ENCODE peak calls at places on chromosomes 7 and 10, in six cellular contexts. S, M, O, T, D and Q are unnamed samples.

GRCh38 chr10:127424594-127425264 is 124.4 kb upstream of the NPS start:
- DNase-seq in S (no peak), M (peak), O (peak), T (no peak), D (no peak), Q (no peak)

GRCh38 chr10:69418052-69418752 is 1.5 kb upstream of the TACR2 start:
- DNase-seq in S (no peak), M (no peak), O (no peak), T (no peak), D (peak), Q (no peak)

GRCh38 chr10:88642991-88643390 is 21.3 kb upstream of the LIPF start:
- DNase-seq in S (no peak), M (no peak), O (no peak), T (no peak), D (no peak), Q (no peak)

GRCh38 chr7:6618621-6619020 is 3.2 kb downstream of the ZNF853 start:
- DNase-seq in S (no peak), M (no peak), O (no peak), T (no peak), D (no peak), Q (no peak)

GRCh38 chr7:27663989-27664331 is 1.3 kb upstream of the HIBADH start:
- DNase-seq in S (no peak), M (no peak), O (no peak), T (no peak), D (no peak), Q (no peak)

GRCh38 chr10:6269953-6270867 is 67.5 kb downstream of the PFKFB3 start:
- DNase-seq in S (no peak), M (peak), O (no peak), T (peak), D (no peak), Q (no peak)

GRCh38 chr10:63434866-63435854 is 30.6 kb downstream of the JMJD1C start:
- DNase-seq in S (no peak), M (no peak), O (no peak), T (no peak), D (no peak), Q (no peak)

GRCh38 chr10:71088054-71088453 is 124.3 kb upstream of the UNC5B start:
- DNase-seq in S (no peak), M (no peak), O (no peak), T (no peak), D (no peak), Q (no peak)

GRCh38 chr7:150901160-150902035 is 49.1 kb downstream of the AOC1 start:
- DNase-seq in S (no peak), M (no peak), O (no peak), T (no peak), D (no peak), Q (no peak)

GRCh38 chr7:30276203-30276900 is 8.0 kb upstream of the ZNRF2 start:
- DNase-seq in S (peak), M (peak), O (no peak), T (peak), D (peak), Q (peak)

GRCh38 chr10:97865488-97865887 is 15.8 kb downstream of the GOLGA7B start:
- DNase-seq in S (no peak), M (peak), O (no peak), T (no peak), D (no peak), Q (no peak)

GRCh38 chr10:80507484-80507880 is 30.2 kb upstream of the SH2D4B start:
- DNase-seq in S (no peak), M (no peak), O (no peak), T (no peak), D (no peak), Q (no peak)

GRCh38 chr7:29920491-29920890 is 69.1 kb downstream of the SCRN1 start:
- DNase-seq in S (no peak), M (no peak), O (no peak), T (no peak), D (no peak), Q (no peak)

GRCh38 chr7:98251251-98251843 is 685 bp downstream of the TECPR1 start:
- DNase-seq in S (no peak), M (peak), O (no peak), T (peak), D (peak), Q (no peak)

GRCh38 chr7:6576024-6576866 is 1.0 kb upstream of the ZDHHC4 start:
- DNase-seq in S (no peak), M (peak), O (no peak), T (no peak), D (no peak), Q (no peak)